ENCODE peak calls at places on chromosomes 6 and 20, in four cellular contexts. M is posterior vena cava; Q is naive thymus-derived CD4-positive, alpha-beta T cell; V is GM06990. B is an unnamed sample.

GRCh38 chr20:21832442-21833152 is 127.1 kb downstream of the PAX1 start:
- DNase-seq in M (no peak), Q (no peak), V (no peak), B (no peak)

GRCh38 chr6:158604048-158604406 is 40.5 kb downstream of the DYNLT1 start:
- DNase-seq in M (no peak), Q (no peak), V (no peak), B (no peak)

GRCh38 chr6:10383312-10384063 is 31.4 kb downstream of the TFAP2A start:
- DNase-seq in M (no peak), Q (no peak), V (no peak), B (no peak)

GRCh38 chr6:24325978-24326377 is 31.9 kb downstream of the DCDC2 start:
- DNase-seq in M (no peak), Q (no peak), V (no peak), B (no peak)

GRCh38 chr6:137240168-137240567 is 21.0 kb upstream of the IFNGR1 start:
- DNase-seq in M (peak; percentile 91), Q (no peak), V (no peak), B (peak; percentile 64)

GRCh38 chr6:27031302-27031701 is 216.2 kb upstream of the PRSS16 start:
- DNase-seq in M (no peak), Q (no peak), V (no peak), B (no peak)

GRCh38 chr6:144343736-144344428 is 58.7 kb downstream of the UTRN start:
- DNase-seq in M (no peak), Q (peak; percentile 84), V (no peak), B (no peak)

GRCh38 chr6:14621518-14621917 is 503.9 kb downstream of the CD83 start:
- DNase-seq in M (no peak), Q (no peak), V (no peak), B (no peak)

GRCh38 chr6:138567052-138567451 is 67.8 kb upstream of the NHSL1 start:
- DNase-seq in M (no peak), Q (no peak), V (no peak), B (no peak)

GRCh38 chr20:14304466-14304865 is 32.9 kb downstream of the FLRT3 start:
- DNase-seq in M (no peak), Q (no peak), V (no peak), B (no peak)

GRCh38 chr20:4898282-4898681 is 103.0 kb downstream of the SLC23A2 start:
- DNase-seq in M (peak; percentile 90), Q (no peak), V (no peak), B (peak; percentile 96)

GRCh38 chr6:133340557-133340956 is 99.4 kb downstream of the EYA4 start:
- DNase-seq in M (no peak), Q (no peak), V (no peak), B (no peak)

GRCh38 chr6:90008908-90009501 is 114.7 kb downstream of the GJA10 start:
- DNase-seq in M (no peak), Q (no peak), V (no peak), B (no peak)

GRCh38 chr6:42791706-42792320 is 10.0 kb downstream of the BICRAL start:
- DNase-seq in M (no peak), Q (no peak), V (no peak), B (no peak)

GRCh38 chr20:1119128-1119505 is 715 bp downstream of the PSMF1 start:
- DNase-seq in M (no peak), Q (no peak), V (no peak), B (no peak)

GRCh38 chr20:52130406-52130805 is 61.2 kb downstream of the ZFP64 start:
- DNase-seq in M (no peak), Q (no peak), V (no peak), B (no peak)

GRCh38 chr6:5871296-5871695 is 135.4 kb downstream of the NRN1 start:
- DNase-seq in M (no peak), Q (no peak), V (peak; percentile 37), B (no peak)

GRCh38 chr6:94623586-94623985 is 953.7 kb upstream of the MANEA start:
- DNase-seq in M (no peak), Q (no peak), V (no peak), B (no peak)

GRCh38 chr6:96304997-96305396 is 216.6 kb upstream of the UFL1 start:
- DNase-seq in M (no peak), Q (no peak), V (peak; percentile 1), B (no peak)

B was measured in RWPE2.